ENCODE peak calls at places on chromosomes 11 and 22, in eight cellular contexts. Z is A172; J is ELF-1; K is GM03348; V is SJSA1; I is CD4-positive, alpha-beta memory T cell; G is MCF 10A; U is substantia nigra. W is an unnamed sample.

GRCh38 chr11:37946155-37946766 is 1348.2 kb upstream of the RAG2 start:
- DNase-seq in Z (peak; percentile 4), I (no peak), U (no peak), K (peak; percentile 15), V (no peak), J (peak; percentile 74), G (peak; percentile 47), W (peak; percentile 19)

GRCh38 chr11:47918882-47919495 is 61.4 kb upstream of the PTPRJ start:
- DNase-seq in I (no peak), Z (peak; percentile 73), J (no peak), V (peak; percentile 81), U (no peak), G (peak; percentile 47), K (peak; percentile 42), W (no peak)

GRCh38 chr11:35658028-35658948 is 4.3 kb upstream of the TRIM44 start:
- DNase-seq in G (no peak), U (no peak), V (no peak), K (no peak), I (no peak), Z (no peak), J (no peak), W (no peak)

GRCh38 chr11:117793521-117793920 is 3.5 kb downstream of the DSCAML1 start:
- DNase-seq in Z (no peak), V (no peak), J (no peak), K (no peak), I (no peak), U (no peak), G (no peak), W (no peak)

GRCh38 chr11:29260939-29261705 is 755.7 kb downstream of the KCNA4 start:
- DNase-seq in V (no peak), J (no peak), G (peak; percentile 83), K (peak; percentile 2), Z (peak; percentile 77), U (no peak), I (no peak), W (no peak)

GRCh38 chr11:93694109-93694508 is 32.6 kb downstream of the CEP295 start:
- DNase-seq in J (no peak), I (no peak), G (no peak), K (no peak), V (no peak), Z (no peak), U (no peak), W (no peak)

GRCh38 chr11:1937616-1938342 is 9.4 kb upstream of the MRPL23 start:
- DNase-seq in J (no peak), G (no peak), I (no peak), Z (no peak), K (no peak), V (peak; percentile 37), U (no peak), W (no peak)

GRCh38 chr11:12057299-12057980 is 49.0 kb upstream of the DKK3 start:
- DNase-seq in Z (no peak), K (no peak), V (no peak), J (no peak), G (no peak), U (no peak), I (no peak), W (no peak)

GRCh38 chr11:134358165-134358852 is 26.5 kb downstream of the GLB1L2 start:
- DNase-seq in V (no peak), Z (no peak), I (no peak), G (no peak), U (no peak), K (no peak), J (no peak), W (no peak)

GRCh38 chr22:30575011-30575671 is 676 bp upstream of the GAL3ST1 start:
- DNase-seq in G (no peak), J (peak; percentile 52), V (no peak), I (no peak), U (no peak), Z (peak; percentile 66), K (no peak), W (peak; percentile 27)

GRCh38 chr11:16945671-16946469 is 68.3 kb downstream of the PLEKHA7 start:
- DNase-seq in I (peak; percentile 18), J (peak; percentile 77), Z (peak; percentile 76), V (peak; percentile 62), K (peak; percentile 78), U (peak; percentile 19), G (peak; percentile 76), W (peak; percentile 72)

GRCh38 chr22:20522134-20522827 is 14.9 kb downstream of the MED15 start:
- DNase-seq in Z (no peak), K (no peak), I (no peak), J (no peak), G (no peak), U (no peak), V (no peak), W (no peak)

GRCh38 chr22:43134553-43134952 is 8.6 kb downstream of the MCAT start:
- DNase-seq in U (no peak), J (no peak), Z (no peak), V (no peak), I (no peak), K (no peak), G (no peak), W (no peak)

GRCh38 chr11:123173040-123173855 is 21.8 kb downstream of the CLMP start:
- DNase-seq in Z (peak; percentile 86), U (no peak), G (peak; percentile 76), V (peak; percentile 49), I (no peak), K (peak; percentile 85), J (no peak), W (no peak)

W was measured in colonic mucosa.